ENCODE peak calls at places on chromosome 19, in five cellular contexts. S is activated naive CD8-positive, alpha-beta T cell treated with anti-CD3 and anti-CD28 coated beads, Interleukin-2, amount 10 ng/mL, durations not matched to agents 7 days and 5 days; B is K562; N is activated CD8-positive, alpha-beta memory T cell treated with anti-CD3 and anti-CD28 coated beads, Interleukin-2, amount 10 ng/mL, durations not matched to agents 7 days and 5 days; O is upper lobe of right lung. W is an unnamed sample.

GRCh38 chr19:16036397-16036925 is 39.8 kb upstream of the TPM4 start:
- ATAC-seq in S (no peak), B (no peak), N (no peak), O (no peak), W (no peak)

GRCh38 chr19:42515241-42515832 is 12.9 kb downstream of the CEACAM1 start:
- ATAC-seq in S (no peak), B (no peak), N (no peak), O (no peak), W (no peak)

GRCh38 chr19:11024259-11024658 is 63.4 kb downstream of the SMARCA4 start:
- ATAC-seq in S (no peak), B (no peak), N (no peak), O (peak), W (no peak)

GRCh38 chr19:39112338-39112890 is 13.2 kb upstream of the PAK4 start:
- ATAC-seq in S (no peak), B (no peak), N (no peak), O (no peak), W (no peak)

GRCh38 chr19:8630796-8631424 is 477 bp downstream of the NFILZ start:
- ATAC-seq in S (no peak), B (no peak), N (no peak), O (no peak), W (no peak)

GRCh38 chr19:7386308-7386707 is 37.6 kb downstream of the ARHGEF18 start:
- ATAC-seq in S (no peak), B (peak), N (peak), O (peak), W (peak)

GRCh38 chr19:6970478-6970877 is 50.8 kb downstream of the MBD3L2B start:
- ATAC-seq in S (no peak), B (peak), N (no peak), O (peak), W (no peak)

GRCh38 chr19:13169769-13170168 is 19.6 kb downstream of the IER2 start:
- ATAC-seq in S (no peak), B (no peak), N (no peak), O (no peak), W (no peak)

GRCh38 chr19:53131732-53132131 is 978 bp downstream of the ZNF415 start:
- ATAC-seq in S (no peak), B (no peak), N (no peak), O (no peak), W (no peak)

GRCh38 chr19:16587031-16588023 is 15.1 kb upstream of the SLC35E1 start:
- ATAC-seq in S (peak), B (peak), N (peak), O (peak), W (peak)

GRCh38 chr19:7730286-7731217 is 1.4 kb downstream of the CLEC4G start:
- ATAC-seq in S (no peak), B (no peak), N (no peak), O (peak), W (peak)

GRCh38 chr19:53389591-53390377 is 5.2 kb upstream of the ZNF765 start:
- ATAC-seq in S (no peak), B (peak), N (no peak), O (no peak), W (no peak)

GRCh38 chr19:4278926-4279529 is at the start of gene SHD:
- ATAC-seq in S (no peak), B (peak), N (no peak), O (peak), W (no peak)

GRCh38 chr19:17389957-17390664 is 3.9 kb downstream of the CCDC194 start:
- ATAC-seq in S (no peak), B (no peak), N (no peak), O (no peak), W (no peak)

GRCh38 chr19:2727640-2727944 is 6.4 kb upstream of the DIRAS1 start:
- ATAC-seq in S (no peak), B (no peak), N (no peak), O (no peak), W (no peak)